ENCODE peak calls at places on chromosome 3, in seven cellular contexts. L, M, X, Q, H, J and B are unnamed samples.

GRCh38 chr3:16205156-16205870 is 30.8 kb downstream of the GALNT15 start:
- DNase-seq in X (no peak), H (no peak), Q (no peak), J (no peak), M (no peak), L (no peak), B (no peak)

GRCh38 chr3:141305436-141305835 is 62.9 kb upstream of the ZBTB38 start:
- DNase-seq in L (no peak), Q (no peak), M (no peak), H (no peak), X (no peak), J (no peak), B (no peak)

GRCh38 chr3:72485649-72486048 is 362.6 kb downstream of the SHQ1 start:
- DNase-seq in H (no peak), M (no peak), J (no peak), X (peak; percentile 69), Q (no peak), L (no peak), B (no peak)

GRCh38 chr3:177917234-177917861 is 618.9 kb upstream of the KCNMB2 start:
- DNase-seq in L (no peak), M (no peak), Q (no peak), H (no peak), J (no peak), X (no peak), B (no peak)

GRCh38 chr3:156160653-156161052 is 40.3 kb downstream of the KCNAB1 start:
- DNase-seq in J (no peak), Q (no peak), M (peak; percentile 55), H (no peak), L (no peak), X (no peak), B (no peak)

GRCh38 chr3:50633233-50633795 is 16.4 kb downstream of the MAPKAPK3 start:
- DNase-seq in J (no peak), X (no peak), H (no peak), Q (no peak), M (no peak), L (no peak), B (no peak)

GRCh38 chr3:151568095-151568685 is 107.3 kb upstream of the IGSF10 start:
- DNase-seq in H (no peak), Q (no peak), L (no peak), M (no peak), X (no peak), J (no peak), B (no peak)

GRCh38 chr3:8733332-8734094 is at the start of gene CAV3:
- DNase-seq in J (no peak), H (no peak), L (no peak), Q (no peak), X (peak; percentile 55), M (no peak), B (no peak)

GRCh38 chr3:11567516-11568467 is 75.9 kb downstream of the VGLL4 start:
- DNase-seq in L (no peak), Q (peak; percentile 63), M (no peak), H (no peak), J (no peak), X (no peak), B (no peak)

GRCh38 chr3:32457971-32458471 is 44.6 kb downstream of the CMTM6 start:
- DNase-seq in H (peak; percentile 59), M (no peak), J (no peak), Q (no peak), L (peak; percentile 61), X (no peak), B (peak; percentile 36)

GRCh38 chr3:95752199-95752598 is 1062.2 kb upstream of the EPHA6 start:
- DNase-seq in H (no peak), M (no peak), L (no peak), X (no peak), Q (no peak), J (no peak), B (no peak)

GRCh38 chr3:84965141-84965540 is 6.4 kb downstream of the CADM2 start:
- DNase-seq in L (no peak), X (no peak), Q (no peak), J (peak; percentile 46), H (no peak), M (peak; percentile 22), B (no peak)

GRCh38 chr3:169661567-169662214 is 1.8 kb downstream of the MECOM start:
- DNase-seq in Q (peak; percentile 26), J (no peak), H (no peak), X (peak; percentile 64), M (no peak), L (no peak), B (no peak)

GRCh38 chr3:182810574-182811268 is 17.4 kb downstream of the ATP11B start:
- DNase-seq in X (no peak), Q (no peak), H (no peak), L (no peak), J (no peak), M (no peak), B (no peak)

GRCh38 chr3:184332370-184333090 is 4.9 kb upstream of the FAM131A start:
- DNase-seq in J (no peak), X (no peak), H (no peak), M (no peak), L (no peak), Q (peak; percentile 82), B (no peak)

GRCh38 chr3:47385007-47385406 is 4.2 kb downstream of the PTPN23 start:
- DNase-seq in J (no peak), H (no peak), X (no peak), L (no peak), Q (no peak), M (no peak), B (no peak)

GRCh38 chr3:177640319-177640997 is 443.2 kb upstream of the TBL1XR1 start:
- DNase-seq in X (no peak), L (no peak), J (no peak), Q (no peak), M (peak; percentile 61), H (no peak), B (no peak)

GRCh38 chr3:18712713-18713575 is 287.8 kb upstream of the SATB1 start:
- DNase-seq in L (no peak), Q (no peak), M (no peak), X (no peak), J (no peak), H (no peak), B (no peak)

GRCh38 chr3:168998792-168999191 is 664.7 kb downstream of the MECOM start:
- DNase-seq in X (no peak), Q (no peak), H (no peak), M (no peak), L (no peak), J (no peak), B (no peak)

GRCh38 chr3:137471553-137472204 is 292.4 kb upstream of the SOX14 start:
- DNase-seq in Q (no peak), H (no peak), X (no peak), J (no peak), M (no peak), L (no peak), B (no peak)

GRCh38 chr3:25547928-25548327 is 116.8 kb downstream of the TOP2B start:
- DNase-seq in H (no peak), X (no peak), Q (no peak), M (peak; percentile 36), J (no peak), L (no peak), B (no peak)

GRCh38 chr3:143349455-143349854 is 229.9 kb downstream of the CHST2 start:
- DNase-seq in H (no peak), X (no peak), J (no peak), Q (no peak), L (no peak), M (no peak), B (no peak)

GRCh38 chr3:13420817-13421755 is 964 bp upstream of the NUP210 start:
- DNase-seq in H (peak; percentile 74), Q (no peak), M (no peak), X (no peak), J (no peak), L (peak; percentile 80), B (peak; percentile 82)

GRCh38 chr3:113088616-113089015 is 97.8 kb downstream of the GTPBP8 start:
- DNase-seq in X (no peak), M (peak; percentile 50), H (no peak), J (no peak), L (no peak), Q (no peak), B (no peak)

GRCh38 chr3:44982817-44983216 is 6.8 kb downstream of the EXOSC7 start:
- DNase-seq in Q (no peak), J (no peak), L (no peak), M (no peak), H (no peak), X (no peak), B (no peak)

GRCh38 chr3:111746772-111747171 is 112.3 kb upstream of the PHLDB2 start:
- DNase-seq in M (no peak), X (no peak), L (no peak), H (no peak), J (no peak), Q (no peak), B (no peak)

GRCh38 chr3:37210230-37210629 is 35.8 kb upstream of the LRRFIP2 start:
- DNase-seq in H (no peak), Q (no peak), M (no peak), X (no peak), L (no peak), J (no peak), B (no peak)

GRCh38 chr3:57956119-57956832 is 51.9 kb upstream of the FLNB start:
- DNase-seq in Q (peak; percentile 22), X (peak; percentile 0), M (no peak), L (no peak), J (no peak), H (no peak), B (no peak)